ENCODE peak calls at places on chromosomes 13 and 19, in five cellular contexts. W is GM12878, H is K562, E is H1, O is HepG2. S is an unnamed sample.

GRCh38 chr13:20294497-20294896 is 62.4 kb upstream of the GJB6 start:
- DNase-seq in W (no peak), H (no peak), E (no peak), O (no peak), S (peak; percentile 15)

GRCh38 chr13:29428310-29428991 is 167.0 kb downstream of the SLC7A1 start:
- DNase-seq in W (no peak), H (peak; percentile 11), E (peak; percentile 25), O (no peak), S (peak; percentile 6)

GRCh38 chr19:7833225-7834156 is 3.5 kb downstream of the EVI5L start:
- DNase-seq in W (no peak), H (peak; percentile 37), E (no peak), O (peak; percentile 29), S (peak; percentile 93)

GRCh38 chr19:32581704-32582164 is 744 bp downstream of the PDCD5 start:
- DNase-seq in W (no peak), H (peak; percentile 43), E (no peak), O (no peak), S (no peak)

GRCh38 chr19:32138416-32138815 is 207.0 kb upstream of the ZNF507 start:
- DNase-seq in W (no peak), H (peak; percentile 14), E (no peak), O (no peak), S (no peak)

GRCh38 chr13:22200469-22200868 is 529.6 kb downstream of the FGF9 start:
- DNase-seq in W (no peak), H (no peak), E (no peak), O (no peak), S (no peak)

GRCh38 chr13:107480130-107480529 is 735.2 kb downstream of the LIG4 start:
- DNase-seq in W (no peak), H (no peak), E (no peak), O (no peak), S (no peak)

GRCh38 chr19:43465468-43466120 is at the start of gene LYPD3:
- DNase-seq in W (no peak), H (no peak), E (no peak), O (no peak), S (peak; percentile 71)

GRCh38 chr13:27465611-27466010 is 15.2 kb upstream of the MTIF3 start:
- DNase-seq in W (no peak), H (no peak), E (no peak), O (no peak), S (no peak)

GRCh38 chr19:10587022-10587838 is at the start of gene AP1M2:
- DNase-seq in W (no peak), H (peak; percentile 3), E (peak; percentile 53), O (no peak), S (peak; percentile 42)

GRCh38 chr19:50266896-50267295 is 62.3 kb downstream of the KCNC3 start:
- DNase-seq in W (no peak), H (peak; percentile 91), E (peak; percentile 84), O (no peak), S (peak; percentile 47)

GRCh38 chr13:29505950-29506349 is 89.5 kb downstream of the SLC7A1 start:
- DNase-seq in W (no peak), H (no peak), E (no peak), O (no peak), S (no peak)

GRCh38 chr19:51433092-51433491 is 15.7 kb upstream of the SIGLEC10 start:
- DNase-seq in W (no peak), H (no peak), E (no peak), O (no peak), S (no peak)

GRCh38 chr19:32890841-32891240 is 21.3 kb upstream of the SLC7A9 start:
- DNase-seq in W (no peak), H (no peak), E (no peak), O (no peak), S (no peak)

GRCh38 chr13:48938308-48938943 is 37.3 kb upstream of the FNDC3A start:
- DNase-seq in W (no peak), H (peak; percentile 15), E (no peak), O (no peak), S (no peak)

GRCh38 chr19:33376423-33376822 is 2.9 kb downstream of the CEBPG start:
- DNase-seq in W (no peak), H (no peak), E (no peak), O (peak; percentile 45), S (peak; percentile 46)

GRCh38 chr19:9673912-9674668 is 810 bp downstream of the ZNF562 start:
- DNase-seq in W (peak; percentile 1), H (no peak), E (no peak), O (peak; percentile 15), S (peak; percentile 39)

GRCh38 chr13:97274782-97275252 is 52.7 kb downstream of the MBNL2 start:
- DNase-seq in W (no peak), H (no peak), E (no peak), O (peak; percentile 93), S (no peak)

GRCh38 chr13:24610956-24611355 is 69.3 kb upstream of the ATP12A start:
- DNase-seq in W (no peak), H (no peak), E (no peak), O (no peak), S (no peak)

DNA sequence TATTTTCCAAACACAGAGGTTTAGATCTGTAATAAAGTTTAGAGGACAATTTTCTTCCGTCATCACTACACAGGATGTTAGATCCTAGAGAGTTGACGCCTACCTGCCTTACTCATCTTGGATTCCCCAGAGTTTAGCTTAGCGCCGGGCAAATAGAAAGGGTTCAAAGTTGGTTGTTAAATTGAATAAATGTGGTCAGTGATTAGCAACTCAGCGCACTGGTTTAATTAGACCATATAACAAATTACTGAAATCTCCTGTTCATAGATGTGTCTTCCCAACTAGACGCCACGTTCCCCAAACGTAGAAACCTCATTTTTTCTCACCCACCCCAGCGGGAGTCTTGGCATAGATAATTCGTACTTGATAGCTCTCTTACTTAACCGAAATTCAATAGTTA is 761 bp upstream of the UFM1 start:
- DNase-seq in W (no peak), H (peak; percentile 13), E (no peak), O (no peak), S (no peak)
- TF ChIP-seq ZNF274 in W (no peak), H (no peak), E (no peak), O (no peak), S (no peak)

DNA sequence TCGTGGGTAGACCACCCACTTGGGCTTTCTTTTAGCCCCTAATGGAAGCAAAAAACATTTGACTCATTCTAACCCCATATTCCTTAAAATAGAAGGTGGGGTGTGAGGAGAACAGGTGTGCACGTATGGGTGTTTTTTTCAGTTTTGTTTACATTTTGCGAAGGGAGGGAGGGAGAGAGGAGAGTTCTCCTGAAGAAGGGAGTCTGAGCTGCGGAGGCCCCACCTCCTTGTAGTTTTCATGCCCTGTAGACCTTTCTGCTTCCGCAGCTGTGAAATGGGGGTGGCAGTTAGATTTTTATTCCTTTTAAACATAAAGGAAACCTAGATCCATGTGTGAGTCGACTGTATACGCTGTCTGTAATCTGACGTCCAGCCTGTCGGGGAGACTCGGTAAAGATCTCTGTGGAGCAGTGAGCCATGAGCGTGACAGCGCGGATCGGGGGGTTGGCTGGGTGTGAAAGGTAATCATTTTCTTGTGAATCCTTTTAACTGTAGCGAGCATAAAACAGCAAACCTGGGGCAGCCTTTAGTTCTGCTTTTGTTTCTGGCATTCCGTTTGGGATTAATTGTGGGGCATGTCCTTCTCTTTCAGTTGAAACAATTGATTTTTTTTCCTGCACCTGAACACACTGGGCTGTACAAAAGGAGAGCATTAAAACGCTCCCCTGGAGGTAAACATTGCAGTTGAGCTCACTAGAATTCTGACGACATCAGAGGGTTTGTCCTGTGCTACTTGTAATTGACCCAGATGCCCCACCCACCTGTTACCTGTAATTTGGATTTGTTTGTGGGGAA is 2.3 kb downstream of the UPF1 start:
- DNase-seq in W (no peak), H (no peak), E (no peak), O (peak; percentile 53), S (no peak)
- TF ChIP-seq JUND in W (no peak), H (no peak), E (no peak), O (no peak), S (no peak)

GRCh38 chr19:13014921-13015280 is 19.6 kb downstream of the NFIX start:
- DNase-seq in W (no peak), H (no peak), E (no peak), O (no peak), S (no peak)
- TF ChIP-seq ZNF274 in W (no peak), H (no peak), E (no peak), O (no peak), S (no peak)

GRCh38 chr19:18339703-18340102 is 695 bp upstream of the PGPEP1 start:
- DNase-seq in W (no peak), H (peak; percentile 77), E (no peak), O (no peak), S (no peak)

GRCh38 chr19:18340237-18340989 is at the start of gene PGPEP1:
- DNase-seq in W (no peak), H (peak; percentile 91), E (no peak), O (no peak), S (no peak)

GRCh38 chr19:18338471-18339001 is 1.9 kb upstream of the PGPEP1 start:
- DNase-seq in W (no peak), H (no peak), E (no peak), O (no peak), S (no peak)

GRCh38 chr19:18342090-18342632 is 1.8 kb downstream of the PGPEP1 start:
- DNase-seq in W (no peak), H (no peak), E (no peak), O (no peak), S (no peak)

DNA sequence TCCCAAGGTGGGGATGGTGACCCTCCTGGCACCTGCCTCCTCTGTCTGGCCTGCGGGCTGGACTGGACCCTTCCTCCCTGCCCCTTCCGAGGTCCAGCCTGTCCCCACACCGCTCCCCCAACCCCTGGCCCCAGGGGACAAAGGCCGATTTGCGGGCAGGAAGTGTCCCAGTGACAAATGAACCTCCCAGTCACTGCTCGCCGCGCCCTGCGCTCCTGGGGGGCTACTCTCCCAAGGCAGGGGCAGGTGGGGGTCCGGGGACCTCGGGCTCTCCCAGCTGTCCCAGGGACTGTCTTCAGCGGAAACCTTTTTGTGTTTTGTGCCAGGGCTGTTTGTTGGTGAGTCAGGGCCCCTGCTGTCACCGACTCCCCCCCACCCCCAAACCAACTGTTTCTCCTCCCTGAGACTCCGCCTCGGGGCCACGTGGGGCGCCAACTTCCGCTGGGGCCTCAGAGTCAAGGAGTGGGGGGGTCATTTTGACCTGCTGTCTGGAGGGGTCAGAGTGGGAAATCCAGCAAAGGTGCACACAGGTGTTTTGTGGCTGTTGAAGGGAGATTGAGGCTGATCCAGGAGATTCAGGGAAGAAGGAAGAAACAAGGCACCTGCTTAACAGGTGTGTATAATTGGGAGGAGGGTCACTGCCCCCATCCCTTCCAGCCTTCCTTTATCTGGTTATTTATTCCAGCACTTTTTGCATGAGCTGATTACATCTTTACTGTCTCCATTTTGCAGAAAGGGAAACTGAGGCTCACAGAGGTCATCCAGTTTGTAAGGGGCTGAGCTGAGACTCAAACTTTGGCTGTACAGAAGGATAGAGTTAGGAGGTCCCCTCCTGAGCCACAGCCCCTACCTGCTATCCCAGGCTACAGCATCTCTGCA is 831 bp downstream of the PGPEP1 start:
- DNase-seq in W (no peak), H (peak; percentile 88), E (no peak), O (peak; percentile 52), S (no peak)
- TF ChIP-seq JUND in W (no peak), H (peak; percentile 45), E (no peak), O (no peak), S (no peak)

GRCh38 chr13:52891685-52892084 is 43.2 kb upstream of the PCDH8 start:
- DNase-seq in W (no peak), H (no peak), E (no peak), O (no peak), S (no peak)
- TF ChIP-seq ZNF274 in W (no peak), H (no peak), E (no peak), O (no peak), S (no peak)

GRCh38 chr13:73158851-73159250 is 100.0 kb downstream of the KLF5 start:
- DNase-seq in W (no peak), H (no peak), E (no peak), O (no peak), S (no peak)
- TF ChIP-seq JUND in W (no peak), H (no peak), E (no peak), O (no peak), S (no peak)